ENCODE peak calls at places on chromosomes 11 and 22, in six cellular contexts. One of them, this sample, is unnamed.

GRCh38 chr11:101126551-101127347 is 2.9 kb downstream of the PGR start:
- DNase-seq in B cell: no peak
- DNase-seq in adrenal gland: peak
- DNase-seq in transverse colon: no peak
- DNase-seq in PC-3: no peak
- DNase-seq in fibroblast of pulmonary artery: peak
- DNase-seq in this sample: peak

GRCh38 chr11:17978553-17979287 is 34.1 kb downstream of the SERGEF start:
- DNase-seq in B cell: no peak
- DNase-seq in PC-3: peak
- DNase-seq in fibroblast of pulmonary artery: peak
- DNase-seq in adrenal gland: peak
- DNase-seq in transverse colon: peak
- DNase-seq in this sample: peak

GRCh38 chr11:18527512-18527911 is 770 bp upstream of the TSG101 start:
- DNase-seq in PC-3: peak
- DNase-seq in transverse colon: no peak
- DNase-seq in adrenal gland: no peak
- DNase-seq in fibroblast of pulmonary artery: peak
- DNase-seq in B cell: no peak
- DNase-seq in this sample: no peak

GRCh38 chr22:50673231-50674126 is 856 bp downstream of the SHANK3 start:
- DNase-seq in adrenal gland: no peak
- DNase-seq in B cell: no peak
- DNase-seq in fibroblast of pulmonary artery: no peak
- DNase-seq in transverse colon: no peak
- DNase-seq in PC-3: no peak
- DNase-seq in this sample: no peak

GRCh38 chr11:86802601-86803051 is 2.3 kb downstream of the PRSS23 start:
- DNase-seq in adrenal gland: no peak
- DNase-seq in fibroblast of pulmonary artery: peak
- DNase-seq in B cell: no peak
- DNase-seq in PC-3: peak
- DNase-seq in transverse colon: no peak
- DNase-seq in this sample: no peak

GRCh38 chr11:76670475-76671235 is at the start of gene LRRC32:
- DNase-seq in PC-3: no peak
- DNase-seq in B cell: no peak
- DNase-seq in transverse colon: peak
- DNase-seq in fibroblast of pulmonary artery: no peak
- DNase-seq in adrenal gland: peak
- DNase-seq in this sample: peak

GRCh38 chr11:23112987-23113886 is 253.0 kb upstream of the CCDC179 start:
- DNase-seq in transverse colon: peak
- DNase-seq in B cell: no peak
- DNase-seq in fibroblast of pulmonary artery: peak
- DNase-seq in adrenal gland: peak
- DNase-seq in PC-3: peak
- DNase-seq in this sample: peak

GRCh38 chr11:70873736-70874412 is 378.5 kb downstream of the SHANK2 start:
- DNase-seq in adrenal gland: no peak
- DNase-seq in B cell: no peak
- DNase-seq in transverse colon: no peak
- DNase-seq in PC-3: no peak
- DNase-seq in fibroblast of pulmonary artery: no peak
- DNase-seq in this sample: no peak

GRCh38 chr11:88508808-88509581 is 171.5 kb upstream of the CTSC start:
- DNase-seq in B cell: no peak
- DNase-seq in fibroblast of pulmonary artery: peak
- DNase-seq in adrenal gland: no peak
- DNase-seq in PC-3: no peak
- DNase-seq in transverse colon: peak
- DNase-seq in this sample: peak

GRCh38 chr11:134532921-134533421 is 120.9 kb upstream of the B3GAT1 start:
- DNase-seq in transverse colon: no peak
- DNase-seq in fibroblast of pulmonary artery: no peak
- DNase-seq in PC-3: no peak
- DNase-seq in B cell: no peak
- DNase-seq in adrenal gland: peak
- DNase-seq in this sample: no peak

GRCh38 chr11:71228961-71229360 is 23.4 kb downstream of the SHANK2 start:
- DNase-seq in PC-3: no peak
- DNase-seq in fibroblast of pulmonary artery: no peak
- DNase-seq in transverse colon: no peak
- DNase-seq in adrenal gland: no peak
- DNase-seq in B cell: no peak
- DNase-seq in this sample: no peak

GRCh38 chr22:38924197-38924952 is 33.0 kb upstream of the APOBEC3A start:
- DNase-seq in B cell: no peak
- DNase-seq in adrenal gland: peak
- DNase-seq in PC-3: peak
- DNase-seq in fibroblast of pulmonary artery: peak
- DNase-seq in transverse colon: peak
- DNase-seq in this sample: no peak

GRCh38 chr11:62853279-62853965 is 14.0 kb upstream of the WDR74 start:
- DNase-seq in transverse colon: no peak
- DNase-seq in adrenal gland: no peak
- DNase-seq in B cell: no peak
- DNase-seq in fibroblast of pulmonary artery: no peak
- DNase-seq in PC-3: no peak
- DNase-seq in this sample: no peak

GRCh38 chr22:34804588-34804987 is 261.4 kb upstream of the ISX start:
- DNase-seq in PC-3: no peak
- DNase-seq in fibroblast of pulmonary artery: no peak
- DNase-seq in adrenal gland: no peak
- DNase-seq in B cell: no peak
- DNase-seq in transverse colon: no peak
- DNase-seq in this sample: no peak

GRCh38 chr22:37752189-37753061 is 55.3 kb upstream of the GCAT start:
- DNase-seq in B cell: no peak
- DNase-seq in transverse colon: peak
- DNase-seq in adrenal gland: peak
- DNase-seq in fibroblast of pulmonary artery: peak
- DNase-seq in PC-3: peak
- DNase-seq in this sample: no peak

GRCh38 chr11:2424811-2425495 is 19.4 kb downstream of the TRPM5 start:
- DNase-seq in PC-3: no peak
- DNase-seq in adrenal gland: no peak
- DNase-seq in B cell: no peak
- DNase-seq in fibroblast of pulmonary artery: no peak
- DNase-seq in transverse colon: no peak
- DNase-seq in this sample: no peak

GRCh38 chr11:44651535-44652130 is 75.1 kb upstream of the TSPAN18 start:
- DNase-seq in fibroblast of pulmonary artery: no peak
- DNase-seq in adrenal gland: no peak
- DNase-seq in B cell: peak
- DNase-seq in transverse colon: no peak
- DNase-seq in PC-3: no peak
- DNase-seq in this sample: no peak

GRCh38 chr11:103877221-103877620 is 159.2 kb upstream of the DDI1 start:
- DNase-seq in transverse colon: no peak
- DNase-seq in PC-3: peak
- DNase-seq in fibroblast of pulmonary artery: peak
- DNase-seq in adrenal gland: no peak
- DNase-seq in B cell: no peak
- DNase-seq in this sample: no peak

GRCh38 chr22:36925388-36926290 is 12.2 kb downstream of the CSF2RB start:
- DNase-seq in B cell: no peak
- DNase-seq in transverse colon: no peak
- DNase-seq in adrenal gland: no peak
- DNase-seq in fibroblast of pulmonary artery: peak
- DNase-seq in PC-3: peak
- DNase-seq in this sample: no peak

GRCh38 chr11:41319434-41319833 is 140.0 kb downstream of the LRRC4C start:
- DNase-seq in adrenal gland: no peak
- DNase-seq in B cell: no peak
- DNase-seq in PC-3: no peak
- DNase-seq in fibroblast of pulmonary artery: no peak
- DNase-seq in transverse colon: no peak
- DNase-seq in this sample: no peak

GRCh38 chr11:43687120-43687791 is 6.7 kb downstream of the HSD17B12 start:
- DNase-seq in fibroblast of pulmonary artery: peak
- DNase-seq in PC-3: peak
- DNase-seq in transverse colon: no peak
- DNase-seq in B cell: no peak
- DNase-seq in adrenal gland: peak
- DNase-seq in this sample: no peak

GRCh38 chr11:60978546-60979380 is 7.3 kb downstream of the CD6 start:
- DNase-seq in transverse colon: no peak
- DNase-seq in PC-3: no peak
- DNase-seq in adrenal gland: no peak
- DNase-seq in fibroblast of pulmonary artery: peak
- DNase-seq in B cell: no peak
- DNase-seq in this sample: no peak

GRCh38 chr11:8260202-8260996 is 3.3 kb downstream of the LMO1 start:
- DNase-seq in PC-3: no peak
- DNase-seq in adrenal gland: no peak
- DNase-seq in transverse colon: no peak
- DNase-seq in fibroblast of pulmonary artery: no peak
- DNase-seq in B cell: peak
- DNase-seq in this sample: no peak

GRCh38 chr11:5289696-5290095 is 12.1 kb downstream of the OR51B4 start:
- DNase-seq in fibroblast of pulmonary artery: peak
- DNase-seq in transverse colon: no peak
- DNase-seq in PC-3: no peak
- DNase-seq in adrenal gland: no peak
- DNase-seq in B cell: no peak
- DNase-seq in this sample: no peak

GRCh38 chr22:30444632-30445437 is 19.3 kb downstream of the MTFP1 start:
- DNase-seq in fibroblast of pulmonary artery: peak
- DNase-seq in B cell: no peak
- DNase-seq in PC-3: peak
- DNase-seq in transverse colon: peak
- DNase-seq in adrenal gland: no peak
- DNase-seq in this sample: peak

GRCh38 chr11:28581286-28582242 is 473.4 kb downstream of the METTL15 start:
- DNase-seq in adrenal gland: no peak
- DNase-seq in fibroblast of pulmonary artery: peak
- DNase-seq in PC-3: peak
- DNase-seq in transverse colon: no peak
- DNase-seq in B cell: no peak
- DNase-seq in this sample: no peak
- TF ChIP-seq CTCF in adrenal gland: no peak
- TF ChIP-seq CTCF in fibroblast of pulmonary artery: no peak
- TF ChIP-seq CTCF in PC-3: no peak
- TF ChIP-seq CTCF in transverse colon: no peak
- TF ChIP-seq CTCF in B cell: no peak
- TF ChIP-seq CTCF in this sample: no peak

GRCh38 chr11:92886243-92886905 is 83.1 kb upstream of the MTNR1B start:
- DNase-seq in adrenal gland: peak
- DNase-seq in transverse colon: peak
- DNase-seq in PC-3: peak
- DNase-seq in fibroblast of pulmonary artery: peak
- DNase-seq in B cell: no peak
- DNase-seq in this sample: peak
- TF ChIP-seq CTCF in adrenal gland: peak
- TF ChIP-seq CTCF in transverse colon: peak
- TF ChIP-seq CTCF in PC-3: peak
- TF ChIP-seq CTCF in fibroblast of pulmonary artery: peak
- TF ChIP-seq CTCF in B cell: no peak
- TF ChIP-seq CTCF in this sample: peak

GRCh38 chr11:111514216-111515031 is at the start of gene HOATZ:
- DNase-seq in PC-3: no peak
- DNase-seq in adrenal gland: no peak
- DNase-seq in B cell: no peak
- DNase-seq in transverse colon: no peak
- DNase-seq in fibroblast of pulmonary artery: no peak
- DNase-seq in this sample: peak
- TF ChIP-seq CTCF in PC-3: no peak
- TF ChIP-seq CTCF in adrenal gland: no peak
- TF ChIP-seq CTCF in B cell: no peak
- TF ChIP-seq CTCF in transverse colon: no peak
- TF ChIP-seq CTCF in fibroblast of pulmonary artery: peak
- TF ChIP-seq CTCF in this sample: no peak

GRCh38 chr22:46043339-46043738 is 66.4 kb upstream of the WNT7B start:
- DNase-seq in adrenal gland: no peak
- DNase-seq in B cell: no peak
- DNase-seq in fibroblast of pulmonary artery: no peak
- DNase-seq in PC-3: no peak
- DNase-seq in transverse colon: no peak
- DNase-seq in this sample: no peak
- TF ChIP-seq CTCF in adrenal gland: no peak
- TF ChIP-seq CTCF in B cell: no peak
- TF ChIP-seq CTCF in fibroblast of pulmonary artery: no peak
- TF ChIP-seq CTCF in PC-3: no peak
- TF ChIP-seq CTCF in transverse colon: no peak
- TF ChIP-seq CTCF in this sample: no peak

GRCh38 chr11:67644042-67644441 is 4.5 kb upstream of the TBX10 start:
- DNase-seq in PC-3: peak
- DNase-seq in B cell: peak
- DNase-seq in transverse colon: no peak
- DNase-seq in adrenal gland: no peak
- DNase-seq in fibroblast of pulmonary artery: peak
- DNase-seq in this sample: no peak
- TF ChIP-seq CTCF in PC-3: peak
- TF ChIP-seq CTCF in B cell: no peak
- TF ChIP-seq CTCF in transverse colon: peak
- TF ChIP-seq CTCF in adrenal gland: no peak
- TF ChIP-seq CTCF in fibroblast of pulmonary artery: peak
- TF ChIP-seq CTCF in this sample: no peak

This sample was measured in nephron progenitor cell.